ENCODE peak calls at places on chromosomes 7 and 10, in nine cellular contexts. J, U, V, P, X, Z, B, Y and G are unnamed samples.
A peak's percentile ranks its signal among the peaks of the same experiment; 100 is the strongest.

GRCh38 chr10:28878236-28878970 is 201.1 kb downstream of the BAMBI start:
- DNase-seq in J (no peak), U (no peak), V (no peak), P (no peak), X (no peak), Z (no peak), B (no peak), Y (no peak), G (no peak)

GRCh38 chr10:101672536-101672935 is 22.4 kb downstream of the FBXW4 start:
- DNase-seq in J (no peak), U (peak; percentile 11), V (no peak), P (no peak), X (no peak), Z (no peak), B (no peak), Y (no peak), G (no peak)

GRCh38 chr7:103727982-103728610 is 261.4 kb downstream of the RELN start:
- DNase-seq in J (no peak), U (no peak), V (no peak), P (no peak), X (no peak), Z (no peak), B (no peak), Y (no peak), G (no peak)

GRCh38 chr7:100803398-100804161 is 23.7 kb downstream of the EPHB4 start:
- DNase-seq in J (peak; percentile 83), U (peak; percentile 62), V (no peak), P (peak; percentile 84), X (peak; percentile 89), Z (peak; percentile 85), B (no peak), Y (no peak), G (peak; percentile 73)

GRCh38 chr7:30997316-30997715 is 33.6 kb downstream of the GHRHR start:
- DNase-seq in J (no peak), U (no peak), V (no peak), P (no peak), X (no peak), Z (no peak), B (no peak), Y (no peak), G (no peak)

GRCh38 chr10:4051408-4052151 is 266.6 kb upstream of the KLF6 start:
- DNase-seq in J (no peak), U (no peak), V (no peak), P (no peak), X (no peak), Z (no peak), B (no peak), Y (no peak), G (no peak)

GRCh38 chr10:15163261-15163864 is 5.1 kb downstream of the NMT2 start:
- DNase-seq in J (no peak), U (no peak), V (no peak), P (no peak), X (no peak), Z (no peak), B (no peak), Y (no peak), G (no peak)

GRCh38 chr7:151088856-151089699 is 2.8 kb downstream of the AGAP3 start:
- DNase-seq in J (peak; percentile 87), U (peak; percentile 31), V (peak; percentile 92), P (no peak), X (peak; percentile 99), Z (peak; percentile 59), B (no peak), Y (no peak), G (no peak)

GRCh38 chr7:150378853-150379589 is at the start of gene ZNF775:
- DNase-seq in J (peak; percentile 98), U (peak; percentile 95), V (no peak), P (peak; percentile 99), X (peak; percentile 88), Z (peak; percentile 94), B (no peak), Y (peak; percentile 85), G (peak; percentile 96)

GRCh38 chr10:123392182-123392930 is 238.2 kb downstream of the BUB3 start:
- DNase-seq in J (no peak), U (no peak), V (no peak), P (no peak), X (no peak), Z (no peak), B (no peak), Y (no peak), G (no peak)

GRCh38 chr7:134515569-134516468 is 11.5 kb upstream of the AKR1B10 start:
- DNase-seq in J (no peak), U (no peak), V (no peak), P (no peak), X (peak; percentile 70), Z (peak; percentile 92), B (peak; percentile 75), Y (no peak), G (peak; percentile 49)

GRCh38 chr7:154304740-154305679 is 252.8 kb downstream of the DPP6 start:
- DNase-seq in J (no peak), U (peak; percentile 37), V (no peak), P (peak; percentile 72), X (no peak), Z (no peak), B (no peak), Y (no peak), G (no peak)

GRCh38 chr7:148773344-148773743 is 74.6 kb downstream of the CUL1 start:
- DNase-seq in J (no peak), U (no peak), V (no peak), P (no peak), X (peak; percentile 13), Z (no peak), B (no peak), Y (no peak), G (peak; percentile 98)

GRCh38 chr7:2038876-2039728 is 193.6 kb downstream of the MAD1L1 start:
- DNase-seq in J (peak; percentile 38), U (no peak), V (no peak), P (no peak), X (no peak), Z (peak; percentile 9), B (no peak), Y (no peak), G (no peak)

GRCh38 chr7:39260279-39260844 is 282.7 kb downstream of the POU6F2 start:
- DNase-seq in J (no peak), U (no peak), V (no peak), P (no peak), X (no peak), Z (no peak), B (no peak), Y (no peak), G (no peak)

GRCh38 chr10:71752391-71753090 is 20.8 kb downstream of the VSIR start:
- DNase-seq in J (no peak), U (no peak), V (no peak), P (no peak), X (no peak), Z (no peak), B (no peak), Y (no peak), G (no peak)

GRCh38 chr10:8072211-8072610 is 17.7 kb downstream of the GATA3 start:
- DNase-seq in J (no peak), U (no peak), V (no peak), P (no peak), X (no peak), Z (no peak), B (no peak), Y (no peak), G (no peak)

GRCh38 chr10:78306358-78306757 is 272.7 kb downstream of the RPS24 start:
- DNase-seq in J (no peak), U (no peak), V (no peak), P (no peak), X (no peak), Z (no peak), B (no peak), Y (no peak), G (no peak)

GRCh38 chr10:1159131-1160061 is 103.2 kb downstream of the WDR37 start:
- DNase-seq in J (peak; percentile 55), U (no peak), V (no peak), P (no peak), X (no peak), Z (no peak), B (no peak), Y (no peak), G (no peak)

GRCh38 chr7:72490301-72490700 is 78.2 kb upstream of the CALN1 start:
- DNase-seq in J (no peak), U (no peak), V (no peak), P (no peak), X (no peak), Z (no peak), B (no peak), Y (no peak), G (no peak)